ENCODE peak calls at places on chromosomes 4 and X, in eight cellular contexts. One of them, this sample, is unnamed.

GRCh38 chr4:109079177-109079576 is 223.3 kb downstream of the COL25A1 start:
- DNase-seq in GM23338: no peak
- DNase-seq in dorsolateral prefrontal cortex: no peak
- DNase-seq in BJ: no peak
- DNase-seq in BE2C: no peak
- DNase-seq in ascending aorta: no peak
- DNase-seq in IMR-90: peak; percentile 52
- DNase-seq in kidney epithelial cell: no peak
- DNase-seq in this sample: peak; percentile 43

GRCh38 chrX:33741807-33742206 is 390.3 kb downstream of the FAM47A start:
- DNase-seq in GM23338: peak; percentile 30
- DNase-seq in dorsolateral prefrontal cortex: no peak
- DNase-seq in BJ: no peak
- DNase-seq in BE2C: no peak
- DNase-seq in ascending aorta: no peak
- DNase-seq in IMR-90: no peak
- DNase-seq in kidney epithelial cell: no peak
- DNase-seq in this sample: no peak

GRCh38 chr4:55807556-55807955 is 12.0 kb upstream of the EXOC1L start:
- DNase-seq in GM23338: no peak
- DNase-seq in dorsolateral prefrontal cortex: no peak
- DNase-seq in BJ: no peak
- DNase-seq in BE2C: no peak
- DNase-seq in ascending aorta: no peak
- DNase-seq in IMR-90: no peak
- DNase-seq in kidney epithelial cell: no peak
- DNase-seq in this sample: no peak

GRCh38 chr4:25013756-25014737 is 16.7 kb downstream of the LGI2 start:
- DNase-seq in GM23338: no peak
- DNase-seq in dorsolateral prefrontal cortex: no peak
- DNase-seq in BJ: no peak
- DNase-seq in BE2C: no peak
- DNase-seq in ascending aorta: no peak
- DNase-seq in IMR-90: no peak
- DNase-seq in kidney epithelial cell: no peak
- DNase-seq in this sample: no peak

GRCh38 chr4:182827981-182828677 is 89.1 kb downstream of the DCTD start:
- DNase-seq in GM23338: no peak
- DNase-seq in dorsolateral prefrontal cortex: no peak
- DNase-seq in BJ: no peak
- DNase-seq in BE2C: no peak
- DNase-seq in ascending aorta: no peak
- DNase-seq in IMR-90: no peak
- DNase-seq in kidney epithelial cell: no peak
- DNase-seq in this sample: no peak

GRCh38 chr4:129353490-129353889 is 257.5 kb downstream of the C4orf33 start:
- DNase-seq in GM23338: no peak
- DNase-seq in dorsolateral prefrontal cortex: no peak
- DNase-seq in BJ: no peak
- DNase-seq in BE2C: no peak
- DNase-seq in ascending aorta: no peak
- DNase-seq in IMR-90: no peak
- DNase-seq in kidney epithelial cell: no peak
- DNase-seq in this sample: no peak

GRCh38 chr4:146883070-146883469 is 62.6 kb downstream of the TTC29 start:
- DNase-seq in GM23338: no peak
- DNase-seq in dorsolateral prefrontal cortex: no peak
- DNase-seq in BJ: no peak
- DNase-seq in BE2C: no peak
- DNase-seq in ascending aorta: no peak
- DNase-seq in IMR-90: no peak
- DNase-seq in kidney epithelial cell: no peak
- DNase-seq in this sample: no peak

GRCh38 chrX:16465081-16465876 is 184.7 kb upstream of the S100G start:
- DNase-seq in GM23338: no peak
- DNase-seq in dorsolateral prefrontal cortex: no peak
- DNase-seq in BJ: no peak
- DNase-seq in BE2C: no peak
- DNase-seq in ascending aorta: no peak
- DNase-seq in IMR-90: peak; percentile 60
- DNase-seq in kidney epithelial cell: no peak
- DNase-seq in this sample: peak; percentile 22

GRCh38 chr4:100379583-100380105 is 138.2 kb downstream of the EMCN start:
- DNase-seq in GM23338: no peak
- DNase-seq in dorsolateral prefrontal cortex: no peak
- DNase-seq in BJ: no peak
- DNase-seq in BE2C: no peak
- DNase-seq in ascending aorta: no peak
- DNase-seq in IMR-90: no peak
- DNase-seq in kidney epithelial cell: no peak
- DNase-seq in this sample: peak; percentile 64

GRCh38 chrX:133307094-133307493 is 88.9 kb upstream of the TFDP3 start:
- DNase-seq in GM23338: peak; percentile 62
- DNase-seq in dorsolateral prefrontal cortex: no peak
- DNase-seq in BJ: no peak
- DNase-seq in BE2C: no peak
- DNase-seq in ascending aorta: no peak
- DNase-seq in IMR-90: no peak
- DNase-seq in kidney epithelial cell: no peak
- DNase-seq in this sample: no peak

GRCh38 chr4:1285151-1285789 is 4.4 kb upstream of the MAEA start:
- DNase-seq in GM23338: no peak
- DNase-seq in dorsolateral prefrontal cortex: no peak
- DNase-seq in BJ: no peak
- DNase-seq in BE2C: no peak
- DNase-seq in ascending aorta: no peak
- DNase-seq in IMR-90: no peak
- DNase-seq in kidney epithelial cell: no peak
- DNase-seq in this sample: no peak

GRCh38 chr4:140702096-140702757 is 54.0 kb downstream of the TBC1D9 start:
- DNase-seq in GM23338: no peak
- DNase-seq in dorsolateral prefrontal cortex: no peak
- DNase-seq in BJ: no peak
- DNase-seq in BE2C: no peak
- DNase-seq in ascending aorta: no peak
- DNase-seq in IMR-90: no peak
- DNase-seq in kidney epithelial cell: no peak
- DNase-seq in this sample: peak; percentile 73

GRCh38 chr4:53505947-53506346 is 85.3 kb downstream of the LNX1 start:
- DNase-seq in GM23338: peak; percentile 31
- DNase-seq in dorsolateral prefrontal cortex: no peak
- DNase-seq in BJ: no peak
- DNase-seq in BE2C: no peak
- DNase-seq in ascending aorta: no peak
- DNase-seq in IMR-90: peak; percentile 30
- DNase-seq in kidney epithelial cell: no peak
- DNase-seq in this sample: peak; percentile 18

GRCh38 chrX:153951683-153952372 is 7.4 kb upstream of the RENBP start:
- DNase-seq in GM23338: no peak
- DNase-seq in dorsolateral prefrontal cortex: no peak
- DNase-seq in BJ: no peak
- DNase-seq in BE2C: no peak
- DNase-seq in ascending aorta: no peak
- DNase-seq in IMR-90: no peak
- DNase-seq in kidney epithelial cell: no peak
- DNase-seq in this sample: no peak

GRCh38 chr4:96713271-96713670 is 873.4 kb downstream of the PDHA2 start:
- DNase-seq in GM23338: no peak
- DNase-seq in dorsolateral prefrontal cortex: no peak
- DNase-seq in BJ: no peak
- DNase-seq in BE2C: no peak
- DNase-seq in ascending aorta: no peak
- DNase-seq in IMR-90: no peak
- DNase-seq in kidney epithelial cell: no peak
- DNase-seq in this sample: no peak

GRCh38 chrX:129659861-129660260 is 5.1 kb upstream of the APLN start:
- DNase-seq in GM23338: no peak
- DNase-seq in dorsolateral prefrontal cortex: no peak
- DNase-seq in BJ: no peak
- DNase-seq in BE2C: no peak
- DNase-seq in ascending aorta: no peak
- DNase-seq in IMR-90: no peak
- DNase-seq in kidney epithelial cell: no peak
- DNase-seq in this sample: no peak

GRCh38 chrX:37701588-37701987 is 16.0 kb downstream of the XK start:
- DNase-seq in GM23338: peak; percentile 4
- DNase-seq in dorsolateral prefrontal cortex: no peak
- DNase-seq in BJ: no peak
- DNase-seq in BE2C: peak; percentile 13
- DNase-seq in ascending aorta: no peak
- DNase-seq in IMR-90: no peak
- DNase-seq in kidney epithelial cell: no peak
- DNase-seq in this sample: no peak

GRCh38 chr4:2257361-2258001 is 4.4 kb downstream of the MXD4 start:
- DNase-seq in GM23338: no peak
- DNase-seq in dorsolateral prefrontal cortex: peak; percentile 22
- DNase-seq in BJ: no peak
- DNase-seq in BE2C: peak; percentile 8
- DNase-seq in ascending aorta: peak; percentile 63
- DNase-seq in IMR-90: no peak
- DNase-seq in kidney epithelial cell: no peak
- DNase-seq in this sample: no peak

GRCh38 chrX:107776649-107777535 is 641 bp upstream of the NCBP2L start:
- DNase-seq in GM23338: peak; percentile 88
- DNase-seq in dorsolateral prefrontal cortex: peak; percentile 85
- DNase-seq in BJ: peak; percentile 31
- DNase-seq in BE2C: peak; percentile 68
- DNase-seq in ascending aorta: peak; percentile 95
- DNase-seq in IMR-90: peak; percentile 87
- DNase-seq in kidney epithelial cell: peak; percentile 44
- DNase-seq in this sample: peak; percentile 85
- TF ChIP-seq CTCF in GM23338: peak; percentile 67
- TF ChIP-seq CTCF in dorsolateral prefrontal cortex: peak; percentile 85
- TF ChIP-seq CTCF in BJ: peak; percentile 59
- TF ChIP-seq CTCF in BE2C: peak; percentile 69
- TF ChIP-seq CTCF in ascending aorta: peak; percentile 78
- TF ChIP-seq CTCF in IMR-90: peak; percentile 80
- TF ChIP-seq CTCF in kidney epithelial cell: peak; percentile 50
- TF ChIP-seq CTCF in this sample: peak; percentile 50

DNA sequence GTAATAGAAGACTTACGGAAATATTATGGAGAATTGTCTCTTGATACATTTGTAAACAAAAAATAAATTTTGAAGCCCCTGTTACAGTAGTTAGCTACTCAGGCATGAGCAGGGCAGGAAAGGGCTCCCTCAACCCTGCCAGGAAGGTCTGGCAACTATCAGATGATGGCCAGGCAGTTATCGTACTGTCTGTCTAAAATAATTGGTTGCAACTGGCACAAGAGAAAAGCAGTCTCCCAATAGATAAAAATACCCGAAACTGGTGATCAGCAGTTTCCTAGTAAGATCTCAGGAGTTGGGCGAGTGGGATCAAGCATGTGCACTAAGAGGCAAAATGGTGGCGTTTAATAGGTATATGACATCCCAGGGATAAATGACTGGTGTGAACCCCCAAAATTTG is 1336.3 kb downstream of the C4orf33 start:
- DNase-seq in GM23338: no peak
- DNase-seq in dorsolateral prefrontal cortex: no peak
- DNase-seq in BJ: no peak
- DNase-seq in BE2C: peak; percentile 52
- DNase-seq in ascending aorta: no peak
- DNase-seq in IMR-90: no peak
- DNase-seq in kidney epithelial cell: no peak
- DNase-seq in this sample: no peak
- H3K27me3 ChIP-seq in GM23338: no peaks in the 10 kb centered on the region
- H3K27me3 ChIP-seq in dorsolateral prefrontal cortex: no peaks in the 10 kb centered on the region
- H3K27me3 ChIP-seq in BJ: no peaks in the 10 kb centered on the region
- H3K27me3 ChIP-seq in BE2C: no peaks in the 10 kb centered on the region
- H3K27me3 ChIP-seq in ascending aorta: no peaks in the 10 kb centered on the region
- H3K27me3 ChIP-seq in IMR-90: no peaks in the 10 kb centered on the region
- H3K27me3 ChIP-seq in kidney epithelial cell: no peaks in the 10 kb centered on the region
- H3K27me3 ChIP-seq in this sample: no peaks in the 10 kb centered on the region

GRCh38 chrX:63932006-63932405 is 147.0 kb upstream of the ARHGEF9 start:
- DNase-seq in GM23338: no peak
- DNase-seq in dorsolateral prefrontal cortex: no peak
- DNase-seq in BJ: no peak
- DNase-seq in BE2C: no peak
- DNase-seq in ascending aorta: no peak
- DNase-seq in IMR-90: no peak
- DNase-seq in kidney epithelial cell: no peak
- DNase-seq in this sample: no peak

GRCh38 chrX:63932907-63933306 is 147.9 kb upstream of the ARHGEF9 start:
- DNase-seq in GM23338: no peak
- DNase-seq in dorsolateral prefrontal cortex: no peak
- DNase-seq in BJ: no peak
- DNase-seq in BE2C: no peak
- DNase-seq in ascending aorta: no peak
- DNase-seq in IMR-90: no peak
- DNase-seq in kidney epithelial cell: no peak
- DNase-seq in this sample: no peak

GRCh38 chrX:63934160-63934559 is 149.1 kb upstream of the ARHGEF9 start:
- DNase-seq in GM23338: peak; percentile 13
- DNase-seq in dorsolateral prefrontal cortex: no peak
- DNase-seq in BJ: no peak
- DNase-seq in BE2C: no peak
- DNase-seq in ascending aorta: no peak
- DNase-seq in IMR-90: no peak
- DNase-seq in kidney epithelial cell: no peak
- DNase-seq in this sample: no peak

GRCh38 chrX:63929608-63930007 is 144.6 kb upstream of the ARHGEF9 start:
- DNase-seq in GM23338: no peak
- DNase-seq in dorsolateral prefrontal cortex: no peak
- DNase-seq in BJ: no peak
- DNase-seq in BE2C: no peak
- DNase-seq in ascending aorta: no peak
- DNase-seq in IMR-90: no peak
- DNase-seq in kidney epithelial cell: no peak
- DNase-seq in this sample: no peak

GRCh38 chrX:63930140-63930539 is 145.1 kb upstream of the ARHGEF9 start:
- DNase-seq in GM23338: peak; percentile 61
- DNase-seq in dorsolateral prefrontal cortex: no peak
- DNase-seq in BJ: no peak
- DNase-seq in BE2C: no peak
- DNase-seq in ascending aorta: no peak
- DNase-seq in IMR-90: no peak
- DNase-seq in kidney epithelial cell: no peak
- DNase-seq in this sample: no peak
- TF ChIP-seq CTCF in GM23338: peak; percentile 61
- TF ChIP-seq CTCF in dorsolateral prefrontal cortex: no peak
- TF ChIP-seq CTCF in BJ: peak; percentile 68
- TF ChIP-seq CTCF in BE2C: peak; percentile 14
- TF ChIP-seq CTCF in ascending aorta: peak; percentile 18
- TF ChIP-seq CTCF in IMR-90: peak; percentile 28
- TF ChIP-seq CTCF in kidney epithelial cell: peak; percentile 5
- TF ChIP-seq CTCF in this sample: peak; percentile 29

GRCh38 chrX:103234869-103235268 is 20.0 kb downstream of the BEX4 start:
- DNase-seq in GM23338: no peak
- DNase-seq in dorsolateral prefrontal cortex: no peak
- DNase-seq in BJ: no peak
- DNase-seq in BE2C: no peak
- DNase-seq in ascending aorta: no peak
- DNase-seq in IMR-90: no peak
- DNase-seq in kidney epithelial cell: no peak
- DNase-seq in this sample: no peak
- H3K27me3 ChIP-seq in GM23338: no peaks in the 10 kb centered on the region
- H3K27me3 ChIP-seq in dorsolateral prefrontal cortex: peaks cover 39% of the 10 kb centered on the region
- H3K27me3 ChIP-seq in BJ: no peaks in the 10 kb centered on the region
- H3K27me3 ChIP-seq in BE2C: no peaks in the 10 kb centered on the region
- H3K27me3 ChIP-seq in ascending aorta: no peaks in the 10 kb centered on the region
- H3K27me3 ChIP-seq in IMR-90: peaks cover 8% of the 10 kb centered on the region
- H3K27me3 ChIP-seq in kidney epithelial cell: peaks cover 6% of the 10 kb centered on the region
- H3K27me3 ChIP-seq in this sample: no peaks in the 10 kb centered on the region

This sample was measured in bronchial epithelial cell.